ENCODE peak calls at places on chromosomes 7 and 10, in eight cellular contexts. N is CD8-positive, alpha-beta T cell; Z is prostate gland; U is spleen; X is cardiac muscle cell; O is GM23338; R is ovary; Y is astrocyte. K is an unnamed sample.

GRCh38 chr7:106012184-106012583 is 49.1 kb downstream of the CDHR3 start:
- DNase-seq in N (no peak), Y (no peak), X (no peak), Z (no peak), U (no peak), O (no peak), R (no peak), K (no peak)

GRCh38 chr7:17242504-17242903 is 55.9 kb upstream of the AHR start:
- DNase-seq in N (no peak), U (no peak), X (no peak), Z (no peak), O (no peak), R (no peak), Y (no peak), K (no peak)

GRCh38 chr10:97570789-97571536 is 1.6 kb upstream of the ANKRD2 start:
- DNase-seq in U (peak; percentile 72), R (no peak), Z (no peak), Y (no peak), X (no peak), O (no peak), N (no peak), K (no peak)

GRCh38 chr10:1301138-1301537 is 245.0 kb downstream of the WDR37 start:
- DNase-seq in X (no peak), Y (no peak), N (no peak), Z (no peak), U (no peak), R (no peak), O (no peak), K (no peak)

GRCh38 chr7:153381275-153382119 is 621.9 kb downstream of the ACTR3B start:
- DNase-seq in Y (no peak), U (no peak), X (peak; percentile 37), R (no peak), O (peak; percentile 37), N (no peak), Z (no peak), K (peak; percentile 64)

GRCh38 chr7:41143074-41143473 is 559.8 kb downstream of the INHBA start:
- DNase-seq in N (no peak), R (no peak), X (no peak), O (no peak), Z (no peak), Y (no peak), U (no peak), K (no peak)

GRCh38 chr7:99331002-99331401 is 5.3 kb downstream of the ARPC1A start:
- DNase-seq in X (no peak), Z (no peak), N (no peak), R (no peak), Y (no peak), O (no peak), U (no peak), K (no peak)

GRCh38 chr7:116097365-116098009 is 66.9 kb upstream of the TFEC start:
- DNase-seq in U (no peak), X (no peak), Z (no peak), R (no peak), Y (peak; percentile 84), O (no peak), N (no peak), K (no peak)

GRCh38 chr10:126536148-126536547 is 134.3 kb downstream of the C10orf90 start:
- DNase-seq in O (peak; percentile 33), U (no peak), N (no peak), Z (no peak), R (no peak), Y (no peak), X (peak; percentile 64), K (no peak)

GRCh38 chr7:149284343-149284742 is 22.3 kb downstream of the ZNF783 start:
- DNase-seq in N (peak; percentile 73), X (no peak), U (no peak), O (peak; percentile 35), Z (no peak), Y (no peak), R (no peak), K (no peak)

GRCh38 chr10:78071140-78071856 is 37.6 kb downstream of the RPS24 start:
- DNase-seq in X (peak; percentile 10), O (no peak), R (no peak), U (no peak), Y (no peak), Z (no peak), N (no peak), K (no peak)

GRCh38 chr10:53441804-53442203 is 669.2 kb upstream of the MBL2 start:
- DNase-seq in Y (no peak), R (no peak), Z (no peak), X (no peak), N (no peak), U (no peak), O (no peak), K (no peak)

GRCh38 chr7:124764847-124765400 is 668 bp downstream of the GPR37 start:
- DNase-seq in X (peak; percentile 41), U (no peak), R (no peak), Y (no peak), O (peak; percentile 52), N (no peak), Z (no peak), K (peak; percentile 21)

GRCh38 chr10:17216217-17216900 is 11.7 kb upstream of the VIM start:
- DNase-seq in X (no peak), U (no peak), N (no peak), Y (peak; percentile 100), Z (no peak), O (no peak), R (no peak), K (no peak)
- TF ChIP-seq CTCF in X (no peak), U (no peak), N (no peak), Y (no peak), Z (no peak), O (no peak), R (no peak), K (no peak)

DNA sequence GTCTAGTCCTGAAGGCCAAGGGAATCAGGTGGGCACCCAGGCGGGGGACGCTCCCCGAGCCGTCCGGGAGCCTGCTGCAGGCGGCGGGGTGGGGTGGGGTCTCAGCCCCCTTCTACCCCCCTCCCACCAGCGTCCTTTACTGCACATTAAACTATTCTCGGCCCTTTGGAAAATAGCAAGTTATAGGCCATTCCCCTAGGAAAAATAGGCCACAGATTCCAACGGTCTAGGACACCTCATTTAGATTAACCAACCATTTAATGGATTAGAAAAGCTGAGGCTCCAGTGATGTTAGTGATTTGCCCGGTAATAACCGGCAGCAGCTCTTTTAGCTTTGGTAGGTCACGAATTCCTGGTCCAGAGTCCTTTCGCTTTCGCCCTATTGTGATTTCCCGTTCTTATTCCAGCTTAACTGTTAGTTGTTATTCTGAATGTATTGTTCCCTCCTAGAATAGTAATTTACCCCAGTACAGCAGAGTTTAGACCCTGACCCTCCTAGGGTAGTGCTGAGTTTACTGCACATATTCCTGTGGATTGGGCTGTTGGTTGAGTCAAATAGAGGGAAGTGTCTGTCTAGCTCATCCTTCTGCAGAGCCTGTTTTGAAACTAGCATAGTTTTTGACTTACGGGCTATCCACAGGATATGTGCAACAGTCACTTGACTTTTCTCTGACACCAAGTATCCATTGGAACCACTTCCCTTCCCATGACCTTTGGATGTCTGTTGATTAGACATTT is 721 bp downstream of the GSTO1 start:
- DNase-seq in Y (peak; percentile 65), O (peak; percentile 50), R (no peak), U (no peak), X (no peak), N (no peak), Z (peak; percentile 15), K (peak; percentile 27)
- H3K4me3 ChIP-seq in Y (peak overlapping the region; percentile 72), O (peak overlapping the region; percentile 81), R (peak overlapping the region; percentile 93), U (peak overlapping the region; percentile 94), X (peak overlapping the region; percentile 83), N (peak overlapping the region; percentile 81), Z (peak overlapping the region; percentile 77), K (peak overlapping the region; percentile 41)

DNA sequence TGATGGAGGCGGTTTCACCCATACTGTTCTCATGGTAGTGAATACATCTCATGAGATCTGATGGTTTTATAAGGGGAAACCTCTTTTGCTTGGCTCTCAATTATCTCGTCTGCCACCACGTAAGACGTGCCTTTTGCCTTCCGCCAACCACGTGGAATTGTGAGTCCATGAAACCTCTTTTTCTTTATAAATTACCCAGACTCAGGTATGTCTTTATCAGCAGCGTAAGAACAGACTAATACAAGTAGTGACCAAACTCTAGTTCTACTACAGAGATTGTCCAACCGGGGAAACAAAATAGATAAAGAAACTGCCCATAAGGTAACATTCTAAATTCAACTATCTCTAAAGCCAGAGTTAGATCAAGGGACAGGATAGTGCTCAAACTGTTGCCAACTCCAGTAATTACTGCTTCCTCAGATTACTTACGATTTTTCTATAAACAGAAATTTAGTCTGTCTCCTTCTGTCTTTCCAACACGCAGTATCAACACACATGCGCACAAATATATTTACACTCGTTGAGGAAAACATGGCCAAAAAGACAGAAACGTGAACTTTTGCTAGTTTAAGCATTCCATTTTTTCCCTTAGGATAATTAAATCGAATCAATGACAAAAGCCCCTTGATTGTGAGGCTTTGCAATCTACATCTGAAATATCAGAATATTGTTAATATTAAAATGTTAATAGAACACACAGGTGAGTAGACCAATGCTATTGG is 36.9 kb downstream of the CREB3L2 start:
- DNase-seq in Y (no peak), U (no peak), N (no peak), O (no peak), Z (no peak), R (no peak), X (no peak), K (no peak)
- H3K27ac ChIP-seq in Y (no peak overlapping the region), U (no peak overlapping the region), N (no peak overlapping the region), O (peak overlapping the region; percentile 20), Z (no peak overlapping the region), R (no peak overlapping the region), X (no peak overlapping the region), K (peak overlapping the region; percentile 80)

GRCh38 chr7:117401293-117402002 is 25.8 kb downstream of the ASZ1 start:
- DNase-seq in Y (no peak), O (peak; percentile 58), R (no peak), X (no peak), N (no peak), Z (no peak), U (no peak), K (no peak)
- TF ChIP-seq CTCF in Y (peak; percentile 47), O (peak; percentile 37), R (no peak), X (peak; percentile 36), N (no peak), Z (no peak), U (no peak), K (no peak)

GRCh38 chr10:94000638-94001420 is 7.1 kb downstream of the PLCE1 start:
- DNase-seq in N (no peak), X (no peak), Z (no peak), U (no peak), Y (no peak), R (no peak), O (no peak), K (no peak)
- H3K4me3 ChIP-seq in N (no peak overlapping the region), X (no peak overlapping the region), Z (no peak overlapping the region), U (no peak overlapping the region), Y (no peak overlapping the region), R (no peak overlapping the region), O (no peak overlapping the region), K (no peak overlapping the region)

DNA sequence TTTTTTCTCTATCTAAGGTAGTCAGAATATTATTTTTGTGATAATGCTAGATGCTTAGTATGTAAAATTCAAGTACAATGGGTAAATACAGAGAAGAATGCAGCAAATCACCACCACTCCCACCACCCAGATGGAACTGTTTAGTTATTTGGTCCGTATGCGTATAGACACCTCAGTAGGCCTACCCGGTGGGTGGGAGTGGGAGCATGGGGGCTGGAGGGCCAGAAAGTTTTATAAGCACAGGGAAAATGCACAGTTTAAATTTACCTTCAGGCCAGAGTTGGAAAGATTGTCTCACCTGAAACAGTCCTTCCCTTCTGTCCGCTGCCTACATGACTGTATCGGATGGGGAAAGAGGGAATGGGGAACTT is 15.5 kb downstream of the CHST3 start:
- DNase-seq in Y (no peak), Z (no peak), U (peak; percentile 22), X (no peak), O (no peak), N (no peak), R (no peak), K (no peak)
- H3K27ac ChIP-seq in Y (no peak overlapping the region), Z (no peak overlapping the region), U (peak overlapping the region; percentile 75), X (no peak overlapping the region), O (no peak overlapping the region), N (no peak overlapping the region), R (peak overlapping the region; percentile 88), K (peak overlapping the region; percentile 88)

K was measured in thyroid gland.